ENCODE peak calls at places on chromosome 5, in five cellular contexts. One of them, this sample, is unnamed.
A peak's percentile ranks its signal among the peaks of the same experiment; 100 is the strongest.

GRCh38 chr5:106140101-106140500 is 1530.6 kb downstream of the EFNA5 start:
- DNase-seq in colonic mucosa: no peak
- DNase-seq in lung: no peak
- DNase-seq in A673: no peak
- DNase-seq in MM.1S: no peak
- DNase-seq in this sample: peak; percentile 6

GRCh38 chr5:135212361-135213033 is 178.5 kb upstream of the PITX1 start:
- DNase-seq in colonic mucosa: peak; percentile 16
- DNase-seq in A673: no peak
- DNase-seq in lung: peak; percentile 22
- DNase-seq in MM.1S: no peak
- DNase-seq in this sample: no peak

GRCh38 chr5:124752854-124753720 is 6.6 kb upstream of the ZNF608 start:
- DNase-seq in colonic mucosa: no peak
- DNase-seq in MM.1S: no peak
- DNase-seq in lung: no peak
- DNase-seq in A673: no peak
- DNase-seq in this sample: no peak

GRCh38 chr5:174615986-174616500 is 108.3 kb upstream of the MSX2 start:
- DNase-seq in colonic mucosa: no peak
- DNase-seq in MM.1S: no peak
- DNase-seq in lung: no peak
- DNase-seq in A673: no peak
- DNase-seq in this sample: no peak

GRCh38 chr5:95760291-95761191 is 29.4 kb downstream of the RHOBTB3 start:
- DNase-seq in MM.1S: peak; percentile 92
- DNase-seq in lung: no peak
- DNase-seq in colonic mucosa: no peak
- DNase-seq in A673: peak; percentile 45
- DNase-seq in this sample: no peak

GRCh38 chr5:138226917-138227316 is 13.8 kb upstream of the CDC23 start:
- DNase-seq in A673: no peak
- DNase-seq in MM.1S: no peak
- DNase-seq in colonic mucosa: no peak
- DNase-seq in lung: no peak
- DNase-seq in this sample: no peak

GRCh38 chr5:76626738-76627137 is 3.5 kb upstream of the F2RL2 start:
- DNase-seq in MM.1S: no peak
- DNase-seq in A673: no peak
- DNase-seq in colonic mucosa: no peak
- DNase-seq in lung: no peak
- DNase-seq in this sample: no peak

GRCh38 chr5:169641253-169641652 is 4.2 kb downstream of the DOCK2 start:
- DNase-seq in lung: no peak
- DNase-seq in MM.1S: no peak
- DNase-seq in colonic mucosa: no peak
- DNase-seq in A673: no peak
- DNase-seq in this sample: peak; percentile 68

GRCh38 chr5:1892211-1892610 is 9.5 kb upstream of the IRX4 start:
- DNase-seq in lung: no peak
- DNase-seq in A673: no peak
- DNase-seq in MM.1S: no peak
- DNase-seq in colonic mucosa: no peak
- DNase-seq in this sample: no peak
- H3K27me3 ChIP-seq in lung: peaks cover 26% of the 10 kb centered on the region
- H3K27me3 ChIP-seq in A673: peaks cover 100% of the 10 kb centered on the region
- H3K27me3 ChIP-seq in MM.1S: peaks cover 31% of the 10 kb centered on the region
- H3K27me3 ChIP-seq in colonic mucosa: peaks cover 12% of the 10 kb centered on the region
- H3K27me3 ChIP-seq in this sample: peaks cover 44% of the 10 kb centered on the region

DNA sequence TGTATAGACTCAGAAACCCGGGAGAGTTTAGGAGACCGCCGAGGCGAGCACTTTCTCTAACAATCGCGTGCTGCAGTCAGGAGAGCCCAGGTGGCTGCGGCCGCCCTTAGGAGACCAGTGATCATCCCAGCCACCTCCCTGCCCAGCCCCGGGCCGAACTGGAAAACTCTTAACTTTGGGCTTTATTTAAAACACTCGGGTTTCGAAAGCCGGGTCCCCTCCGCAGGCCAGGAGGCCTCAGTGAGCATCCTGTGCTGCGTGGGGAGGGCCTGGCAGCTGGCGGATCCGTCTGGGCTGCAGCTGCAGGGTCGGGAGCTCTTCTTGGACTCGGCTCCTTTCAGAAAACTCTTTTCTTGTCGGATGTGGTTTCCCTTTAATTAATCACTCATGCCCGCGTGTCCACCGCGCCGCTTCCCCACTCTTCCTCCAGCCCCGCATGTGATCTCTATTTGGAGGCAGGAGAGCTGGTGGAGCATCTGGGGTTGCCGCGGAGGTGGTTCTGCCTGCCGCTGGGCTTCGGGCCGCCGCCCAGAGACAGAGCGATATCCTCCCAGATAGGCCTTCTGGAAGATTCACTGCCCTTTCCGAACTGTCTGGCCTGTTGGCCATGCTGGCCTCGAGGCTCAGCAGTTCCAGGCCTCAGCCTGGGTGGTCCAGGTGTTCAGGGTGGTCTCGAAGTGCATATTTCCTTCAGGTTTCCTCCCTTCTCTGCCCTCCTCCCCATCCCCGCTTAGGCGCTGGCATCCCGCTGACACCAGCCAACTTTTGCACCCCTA is 59.5 kb downstream of the TMEM174 start:
- DNase-seq in colonic mucosa: no peak
- DNase-seq in A673: no peak
- DNase-seq in lung: no peak
- DNase-seq in MM.1S: no peak
- DNase-seq in this sample: no peak
- H3K4me1 ChIP-seq in colonic mucosa: peaks cover 5% of the 10 kb centered on the region
- H3K4me1 ChIP-seq in A673: no peaks in the 10 kb centered on the region
- H3K4me1 ChIP-seq in lung: peaks cover 9% of the 10 kb centered on the region
- H3K4me1 ChIP-seq in MM.1S: no peaks in the 10 kb centered on the region
- H3K4me1 ChIP-seq in this sample: no peaks in the 10 kb centered on the region

DNA sequence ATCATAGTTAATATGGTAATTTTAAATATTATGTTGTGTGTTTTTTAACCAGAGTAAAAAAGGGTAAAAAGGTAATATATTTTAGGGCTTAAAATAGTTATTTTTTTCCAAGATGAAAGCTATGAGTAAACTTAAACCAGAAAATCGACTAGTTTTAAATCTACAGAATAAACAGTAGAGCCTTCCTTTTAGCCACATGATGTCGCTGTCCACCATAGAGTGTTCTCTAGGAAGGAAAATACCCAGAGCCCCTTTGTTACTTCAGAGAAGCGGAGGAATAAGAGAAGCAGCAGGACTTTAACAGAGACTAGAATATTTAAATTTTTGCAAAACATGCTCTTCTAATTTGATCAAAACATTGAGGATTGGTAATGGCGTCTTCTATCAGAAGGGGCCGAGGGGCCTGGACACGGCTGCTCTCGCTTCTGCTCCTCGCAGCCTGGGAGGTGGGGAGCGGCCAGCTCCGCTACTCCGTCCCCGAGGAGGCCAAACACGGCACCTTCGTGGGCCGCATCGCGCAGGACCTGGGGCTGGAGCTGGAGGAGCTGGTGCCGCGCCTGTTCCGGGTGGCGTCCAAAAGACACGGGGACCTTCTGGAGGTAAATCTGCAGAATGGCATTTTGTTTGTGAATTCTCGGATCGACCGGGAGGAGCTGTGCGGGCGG is at the start of gene PCDHA2:
- DNase-seq in lung: no peak
- DNase-seq in colonic mucosa: no peak
- DNase-seq in MM.1S: peak; percentile 54
- DNase-seq in A673: no peak
- DNase-seq in this sample: peak; percentile 60
- TF ChIP-seq CTCF in lung: no peak
- TF ChIP-seq CTCF in colonic mucosa: no peak
- TF ChIP-seq CTCF in MM.1S: peak; percentile 53
- TF ChIP-seq CTCF in A673: peak; percentile 24
- TF ChIP-seq CTCF in this sample: peak; percentile 4

GRCh38 chr5:178327931-178328711 is 95.5 kb upstream of the PHYKPL start:
- DNase-seq in MM.1S: no peak
- DNase-seq in lung: no peak
- DNase-seq in colonic mucosa: no peak
- DNase-seq in A673: no peak
- DNase-seq in this sample: no peak
- H3K27me3 ChIP-seq in MM.1S: peaks cover 58% of the 10 kb centered on the region
- H3K27me3 ChIP-seq in lung: no peaks in the 10 kb centered on the region
- H3K27me3 ChIP-seq in colonic mucosa: no peaks in the 10 kb centered on the region
- H3K27me3 ChIP-seq in A673: no peaks in the 10 kb centered on the region
- H3K27me3 ChIP-seq in this sample: no peaks in the 10 kb centered on the region

GRCh38 chr5:141869040-141869439 is 9.2 kb downstream of the PCDH1 start:
- DNase-seq in MM.1S: no peak
- DNase-seq in lung: no peak
- DNase-seq in colonic mucosa: peak; percentile 29
- DNase-seq in A673: no peak
- DNase-seq in this sample: no peak

GRCh38 chr5:141867139-141867538 is 11.1 kb downstream of the PCDH1 start:
- DNase-seq in MM.1S: no peak
- DNase-seq in lung: no peak
- DNase-seq in A673: no peak
- DNase-seq in colonic mucosa: peak; percentile 83
- DNase-seq in this sample: no peak

GRCh38 chr5:141868541-141868940 is 9.7 kb downstream of the PCDH1 start:
- DNase-seq in MM.1S: no peak
- DNase-seq in lung: no peak
- DNase-seq in A673: no peak
- DNase-seq in colonic mucosa: peak; percentile 19
- DNase-seq in this sample: no peak

GRCh38 chr5:141866111-141866510 is 12.1 kb downstream of the PCDH1 start:
- DNase-seq in MM.1S: no peak
- DNase-seq in colonic mucosa: peak; percentile 95
- DNase-seq in A673: no peak
- DNase-seq in lung: peak; percentile 82
- DNase-seq in this sample: no peak

DNA sequence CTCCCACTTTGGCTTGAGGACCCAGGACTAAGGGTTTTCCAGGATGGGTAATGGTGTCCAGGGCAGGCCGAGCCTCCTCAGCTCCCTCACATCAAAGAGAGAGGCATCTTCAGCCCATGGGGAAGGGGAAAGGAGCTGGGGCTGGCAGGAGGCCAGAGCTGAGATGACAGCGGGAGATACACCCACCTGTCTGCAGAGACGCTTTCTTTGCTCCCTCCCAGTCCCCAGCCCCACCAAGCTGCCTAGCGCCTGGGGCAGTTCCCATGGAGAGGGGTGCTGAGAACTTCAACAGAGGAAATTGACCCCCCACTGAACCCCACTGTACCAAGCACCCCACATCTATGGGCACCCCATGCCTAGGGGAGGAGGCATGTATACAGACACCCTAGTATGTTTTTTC is 10.6 kb downstream of the PCDH1 start:
- DNase-seq in A673: no peak
- DNase-seq in colonic mucosa: peak; percentile 44
- DNase-seq in lung: no peak
- DNase-seq in MM.1S: no peak
- DNase-seq in this sample: no peak
- H3K4me1 ChIP-seq in A673: no peaks in the 10 kb centered on the region
- H3K4me1 ChIP-seq in colonic mucosa: peaks cover 37% of the 10 kb centered on the region
- H3K4me1 ChIP-seq in lung: no peaks in the 10 kb centered on the region
- H3K4me1 ChIP-seq in MM.1S: peaks cover 29% of the 10 kb centered on the region
- H3K4me1 ChIP-seq in this sample: no peaks in the 10 kb centered on the region

DNA sequence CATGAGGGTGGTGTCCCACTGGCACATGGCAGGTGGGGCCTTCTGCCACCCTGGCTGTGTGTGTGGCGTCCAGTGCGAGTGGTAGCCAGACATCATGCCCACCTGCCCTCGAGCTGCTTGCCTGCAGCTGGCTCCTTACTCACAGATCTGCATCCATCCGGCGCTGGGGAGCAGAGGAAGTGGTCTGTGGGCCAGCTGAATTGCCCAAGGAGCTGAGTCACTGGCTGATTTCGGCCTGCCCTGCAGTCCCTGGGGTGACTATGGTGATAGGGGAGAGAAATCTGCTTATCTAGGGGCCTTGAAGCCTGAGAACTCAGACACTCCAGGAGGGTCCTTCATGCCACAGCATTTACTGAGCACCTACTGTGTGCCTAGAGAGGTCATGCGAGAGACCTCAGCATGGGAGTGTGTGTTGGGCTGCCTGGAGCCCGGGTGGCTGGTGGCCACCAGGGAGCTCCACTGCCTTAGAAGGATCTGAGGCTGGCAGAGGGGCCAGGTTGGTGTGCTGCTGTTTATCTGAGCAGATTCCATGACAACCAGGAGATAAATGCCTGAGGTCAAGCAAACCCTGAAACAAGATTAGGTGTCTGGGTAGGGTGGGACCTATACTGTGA is 57.1 kb downstream of the SLC22A5 start:
- DNase-seq in A673: no peak
- DNase-seq in lung: peak; percentile 81
- DNase-seq in MM.1S: peak; percentile 81
- DNase-seq in colonic mucosa: peak; percentile 74
- DNase-seq in this sample: no peak
- TF ChIP-seq CTCF in A673: peak; percentile 42
- TF ChIP-seq CTCF in lung: no peak
- TF ChIP-seq CTCF in MM.1S: peak; percentile 82
- TF ChIP-seq CTCF in colonic mucosa: peak; percentile 22
- TF ChIP-seq CTCF in this sample: peak; percentile 72

GRCh38 chr5:176618783-176619182 is 8.8 kb upstream of the GPRIN1 start:
- DNase-seq in colonic mucosa: no peak
- DNase-seq in MM.1S: no peak
- DNase-seq in lung: no peak
- DNase-seq in A673: no peak
- DNase-seq in this sample: no peak

GRCh38 chr5:176620333-176620981 is 9.9 kb downstream of the SNCB start:
- DNase-seq in A673: no peak
- DNase-seq in MM.1S: no peak
- DNase-seq in colonic mucosa: no peak
- DNase-seq in lung: no peak
- DNase-seq in this sample: no peak

GRCh38 chr5:176621661-176622079 is 8.7 kb downstream of the SNCB start:
- DNase-seq in colonic mucosa: no peak
- DNase-seq in A673: no peak
- DNase-seq in MM.1S: no peak
- DNase-seq in lung: no peak
- DNase-seq in this sample: peak; percentile 43

GRCh38 chr5:176619203-176619568 is 9.2 kb upstream of the GPRIN1 start:
- DNase-seq in lung: peak; percentile 50
- DNase-seq in MM.1S: no peak
- DNase-seq in colonic mucosa: peak; percentile 82
- DNase-seq in A673: peak; percentile 93
- DNase-seq in this sample: peak; percentile 93

DNA sequence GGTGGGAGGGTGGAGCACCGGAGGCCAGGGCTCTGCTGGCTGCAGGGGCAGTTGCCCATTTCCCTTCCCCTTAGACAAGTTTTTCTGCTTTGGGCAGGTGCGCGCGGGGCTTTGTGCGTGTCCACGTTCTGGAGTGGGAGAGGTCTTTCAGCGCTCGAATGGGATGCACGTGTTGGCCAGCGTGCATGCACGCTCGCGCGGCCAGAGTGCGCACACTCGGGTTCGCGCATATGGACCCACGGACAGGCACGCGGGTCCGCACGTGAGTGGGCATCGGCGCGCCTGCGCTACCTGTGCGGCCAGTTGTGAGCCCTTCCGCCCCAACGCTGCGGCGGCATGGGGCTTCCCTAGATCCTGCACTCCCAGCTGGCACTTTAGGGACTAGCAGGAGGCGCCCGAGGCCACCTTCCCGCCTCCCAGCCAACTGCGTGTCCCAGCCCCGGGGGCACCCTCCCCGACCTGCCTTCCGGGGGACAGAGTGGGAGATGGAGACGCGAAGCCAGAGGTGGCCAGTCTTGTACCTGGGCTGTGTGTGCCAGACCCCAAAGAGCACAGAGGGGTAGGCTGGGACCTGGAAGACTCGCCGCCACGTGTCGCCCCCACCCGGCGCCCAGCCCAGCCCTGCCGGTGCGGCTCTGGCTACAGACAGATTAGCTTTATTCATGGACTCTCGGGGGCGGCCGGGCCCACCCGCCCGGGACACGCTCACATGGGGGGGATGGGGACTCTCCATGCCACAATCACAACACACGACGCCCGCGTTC is 9.8 kb upstream of the GPRIN1 start:
- DNase-seq in colonic mucosa: no peak
- DNase-seq in MM.1S: no peak
- DNase-seq in A673: no peak
- DNase-seq in lung: no peak
- DNase-seq in this sample: no peak
- H3K27me3 ChIP-seq in colonic mucosa: peaks cover 29% of the 10 kb centered on the region
- H3K27me3 ChIP-seq in MM.1S: peaks cover 77% of the 10 kb centered on the region
- H3K27me3 ChIP-seq in A673: peaks cover 21% of the 10 kb centered on the region
- H3K27me3 ChIP-seq in lung: peaks cover 7% of the 10 kb centered on the region
- H3K27me3 ChIP-seq in this sample: peaks cover 20% of the 10 kb centered on the region